ENCODE peak calls at places on chromosomes 5 and 9, in four cellular contexts. One of them, this sample, is unnamed.
A peak's percentile ranks its signal among the peaks of the same experiment; 100 is the strongest.

GRCh38 chr5:130836729-130837660 is 328.1 kb downstream of the HINT1 start:
- DNase-seq in A549: peak; percentile 9
- DNase-seq in PC-9: no peak
- DNase-seq in kidney epithelial cell: no peak
- DNase-seq in this sample: peak; percentile 1

GRCh38 chr9:99459923-99460322 is 237.8 kb downstream of the SEC61B start:
- DNase-seq in A549: no peak
- DNase-seq in kidney epithelial cell: no peak
- DNase-seq in PC-9: no peak
- DNase-seq in this sample: no peak

GRCh38 chr5:179409806-179410205 is 64.5 kb upstream of the ADAMTS2 start:
- DNase-seq in PC-9: no peak
- DNase-seq in kidney epithelial cell: no peak
- DNase-seq in A549: no peak
- DNase-seq in this sample: no peak

GRCh38 chr9:117002686-117003085 is 315.6 kb downstream of the TRIM32 start:
- DNase-seq in A549: no peak
- DNase-seq in kidney epithelial cell: no peak
- DNase-seq in PC-9: no peak
- DNase-seq in this sample: no peak

GRCh38 chr9:70466976-70467551 is 52.6 kb upstream of the KLF9 start:
- DNase-seq in kidney epithelial cell: peak; percentile 53
- DNase-seq in PC-9: no peak
- DNase-seq in A549: no peak
- DNase-seq in this sample: no peak

GRCh38 chr9:121620777-121621437 is 30.5 kb upstream of the DAB2IP start:
- DNase-seq in kidney epithelial cell: no peak
- DNase-seq in PC-9: no peak
- DNase-seq in A549: peak; percentile 56
- DNase-seq in this sample: no peak

GRCh38 chr5:150583541-150584225 is 56.8 kb upstream of the SYNPO start:
- DNase-seq in PC-9: no peak
- DNase-seq in kidney epithelial cell: no peak
- DNase-seq in A549: no peak
- DNase-seq in this sample: no peak

GRCh38 chr5:5422819-5423515 is 490 bp downstream of the ICE1 start:
- DNase-seq in A549: no peak
- DNase-seq in kidney epithelial cell: no peak
- DNase-seq in PC-9: no peak
- DNase-seq in this sample: no peak

GRCh38 chr5:93513298-93513697 is 67.7 kb downstream of the NR2F1-AS1 start:
- DNase-seq in kidney epithelial cell: no peak
- DNase-seq in A549: no peak
- DNase-seq in PC-9: no peak
- DNase-seq in this sample: no peak

GRCh38 chr5:66993882-66994281 is 202.7 kb downstream of the CD180 start:
- DNase-seq in PC-9: no peak
- DNase-seq in kidney epithelial cell: no peak
- DNase-seq in A549: no peak
- DNase-seq in this sample: no peak

GRCh38 chr5:125056641-125057345 is 310.4 kb upstream of the ZNF608 start:
- DNase-seq in A549: no peak
- DNase-seq in kidney epithelial cell: no peak
- DNase-seq in PC-9: no peak
- DNase-seq in this sample: no peak

GRCh38 chr9:89380437-89381307 is 62.4 kb downstream of the SECISBP2 start:
- DNase-seq in A549: no peak
- DNase-seq in PC-9: no peak
- DNase-seq in kidney epithelial cell: peak; percentile 45
- DNase-seq in this sample: no peak

GRCh38 chr5:173887610-173888472 is at the start of gene CPEB4:
- DNase-seq in A549: peak; percentile 99
- DNase-seq in PC-9: peak; percentile 96
- DNase-seq in kidney epithelial cell: peak; percentile 98
- DNase-seq in this sample: peak; percentile 99

GRCh38 chr5:168282120-168282519 is 9.3 kb upstream of the WWC1 start:
- DNase-seq in A549: peak; percentile 48
- DNase-seq in PC-9: no peak
- DNase-seq in kidney epithelial cell: no peak
- DNase-seq in this sample: no peak

GRCh38 chr9:133701321-133701980 is 36.7 kb downstream of the SARDH start:
- DNase-seq in PC-9: no peak
- DNase-seq in A549: no peak
- DNase-seq in kidney epithelial cell: no peak
- DNase-seq in this sample: no peak

GRCh38 chr5:106525438-106525837 is 1145.3 kb downstream of the EFNA5 start:
- DNase-seq in PC-9: no peak
- DNase-seq in A549: no peak
- DNase-seq in kidney epithelial cell: no peak
- DNase-seq in this sample: no peak

GRCh38 chr5:115640274-115640673 is 14.4 kb upstream of the TMED7 start:
- DNase-seq in PC-9: no peak
- DNase-seq in A549: no peak
- DNase-seq in kidney epithelial cell: no peak
- DNase-seq in this sample: no peak

GRCh38 chr5:6606884-6607558 is 25.8 kb downstream of the NSUN2 start:
- DNase-seq in A549: no peak
- DNase-seq in PC-9: no peak
- DNase-seq in kidney epithelial cell: no peak
- DNase-seq in this sample: no peak

GRCh38 chr9:35035851-35036701 is 36.3 kb downstream of the VCP start:
- DNase-seq in A549: no peak
- DNase-seq in PC-9: no peak
- DNase-seq in kidney epithelial cell: no peak
- DNase-seq in this sample: no peak

GRCh38 chr9:106980551-106981101 is 117.7 kb downstream of the ZNF462 start:
- DNase-seq in kidney epithelial cell: peak; percentile 21
- DNase-seq in PC-9: no peak
- DNase-seq in A549: no peak
- DNase-seq in this sample: no peak

DNA sequence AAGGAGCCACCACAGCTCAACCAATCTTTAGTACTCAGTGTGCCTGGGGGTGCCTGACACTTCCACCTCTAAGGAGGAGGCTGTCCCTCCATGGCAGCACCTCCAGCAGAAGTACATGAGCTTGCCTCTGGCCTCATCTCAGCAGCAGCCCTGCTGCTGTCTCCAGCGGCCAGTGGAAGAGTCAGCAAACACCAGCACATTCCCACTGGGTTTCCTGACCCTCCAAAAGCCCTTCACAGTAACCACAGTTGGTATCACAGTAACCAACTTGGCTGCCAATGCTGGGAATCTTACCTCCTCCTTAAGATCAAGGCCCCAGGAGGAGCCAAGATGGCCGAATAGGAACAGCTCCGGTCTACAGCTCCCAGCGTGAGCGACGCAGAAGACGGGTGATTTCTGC is 29.4 kb downstream of the FSTL4 start:
- DNase-seq in PC-9: no peak
- DNase-seq in A549: no peak
- DNase-seq in kidney epithelial cell: no peak
- DNase-seq in this sample: no peak
- H3K4me3 ChIP-seq in PC-9: no peak overlapping the region
- H3K4me3 ChIP-seq in A549: no peak overlapping the region
- H3K4me3 ChIP-seq in kidney epithelial cell: no peak overlapping the region
- H3K4me3 ChIP-seq in this sample: no peak overlapping the region

GRCh38 chr9:118594428-118594827 is 774.8 kb downstream of the BRINP1 start:
- DNase-seq in A549: no peak
- DNase-seq in PC-9: no peak
- DNase-seq in kidney epithelial cell: no peak
- DNase-seq in this sample: no peak

GRCh38 chr9:118596374-118597015 is 772.7 kb downstream of the BRINP1 start:
- DNase-seq in PC-9: no peak
- DNase-seq in A549: no peak
- DNase-seq in kidney epithelial cell: no peak
- DNase-seq in this sample: no peak

GRCh38 chr9:118595719-118596305 is 773.4 kb downstream of the BRINP1 start:
- DNase-seq in A549: peak; percentile 65
- DNase-seq in PC-9: no peak
- DNase-seq in kidney epithelial cell: no peak
- DNase-seq in this sample: peak; percentile 43
- TF ChIP-seq CTCF in A549: peak; percentile 67
- TF ChIP-seq CTCF in PC-9: peak; percentile 63
- TF ChIP-seq CTCF in kidney epithelial cell: peak; percentile 69
- TF ChIP-seq CTCF in this sample: peak; percentile 65

DNA sequence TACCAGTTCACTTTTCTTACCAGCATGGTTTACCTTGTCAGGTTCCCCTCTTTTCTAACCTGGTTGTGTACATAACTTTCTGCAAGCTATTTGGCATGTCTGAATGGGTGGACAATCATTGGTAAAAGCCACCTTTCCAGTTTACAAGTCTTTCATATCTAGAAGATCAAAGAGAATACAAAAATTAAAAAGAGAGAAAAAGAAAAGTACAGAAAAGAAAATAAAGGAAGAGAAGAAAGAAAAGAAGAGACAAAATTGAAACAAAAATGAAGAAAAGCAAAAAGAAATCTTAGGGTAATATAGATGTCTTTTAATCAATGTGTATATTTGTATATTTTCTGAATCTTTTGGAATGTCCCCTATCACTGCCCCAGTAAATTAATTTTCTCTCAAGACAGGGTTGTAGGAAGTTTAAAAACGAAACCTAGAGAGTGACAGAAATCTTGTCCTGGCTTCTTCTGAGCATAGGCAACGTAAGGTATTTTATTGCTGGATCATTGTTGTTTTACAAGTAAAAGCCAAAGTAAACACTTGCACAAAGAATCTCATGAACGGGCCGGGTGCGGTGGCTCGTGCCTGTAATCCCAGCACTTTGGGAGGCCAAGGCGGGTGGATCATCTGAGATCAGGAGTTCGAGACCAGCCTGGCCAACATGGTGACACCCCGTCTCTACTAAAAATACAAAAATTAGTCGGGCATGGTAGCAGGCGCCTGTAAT is 98.7 kb upstream of the IFNE start:
- DNase-seq in PC-9: no peak
- DNase-seq in A549: peak; percentile 92
- DNase-seq in kidney epithelial cell: no peak
- DNase-seq in this sample: no peak
- H3K4me3 ChIP-seq in PC-9: no peak overlapping the region
- H3K4me3 ChIP-seq in A549: peak overlapping the region; percentile 16
- H3K4me3 ChIP-seq in kidney epithelial cell: no peak overlapping the region
- H3K4me3 ChIP-seq in this sample: no peak overlapping the region

GRCh38 chr5:57650360-57651069 is 167.9 kb upstream of the ACTBL2 start:
- DNase-seq in PC-9: no peak
- DNase-seq in kidney epithelial cell: peak; percentile 25
- DNase-seq in A549: peak; percentile 61
- DNase-seq in this sample: no peak
- TF ChIP-seq CTCF in PC-9: peak; percentile 59
- TF ChIP-seq CTCF in kidney epithelial cell: peak; percentile 66
- TF ChIP-seq CTCF in A549: peak; percentile 50
- TF ChIP-seq CTCF in this sample: peak; percentile 63

DNA sequence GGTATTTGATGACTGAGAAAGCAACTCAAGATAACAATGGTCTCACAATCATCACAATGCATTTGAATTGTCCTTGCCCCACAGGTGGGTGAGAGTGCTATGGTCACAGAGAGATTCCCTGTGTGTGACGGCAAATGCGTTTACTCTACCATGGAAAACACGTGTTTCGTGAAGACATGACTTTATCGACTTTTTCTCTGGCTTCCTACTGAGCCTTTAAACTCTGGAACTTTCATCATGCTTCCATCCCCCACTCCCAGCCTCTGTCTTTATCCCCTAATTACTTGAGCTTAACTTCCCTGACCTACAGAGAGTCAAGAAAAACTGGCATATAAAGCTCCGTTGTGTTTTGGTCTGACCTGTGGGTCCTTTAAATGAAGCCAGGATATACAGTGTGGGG is 414.1 kb upstream of the CLINT1 start:
- DNase-seq in PC-9: no peak
- DNase-seq in A549: no peak
- DNase-seq in kidney epithelial cell: no peak
- DNase-seq in this sample: no peak
- H3K4me3 ChIP-seq in PC-9: no peak overlapping the region
- H3K4me3 ChIP-seq in A549: no peak overlapping the region
- H3K4me3 ChIP-seq in kidney epithelial cell: no peak overlapping the region
- H3K4me3 ChIP-seq in this sample: no peak overlapping the region

DNA sequence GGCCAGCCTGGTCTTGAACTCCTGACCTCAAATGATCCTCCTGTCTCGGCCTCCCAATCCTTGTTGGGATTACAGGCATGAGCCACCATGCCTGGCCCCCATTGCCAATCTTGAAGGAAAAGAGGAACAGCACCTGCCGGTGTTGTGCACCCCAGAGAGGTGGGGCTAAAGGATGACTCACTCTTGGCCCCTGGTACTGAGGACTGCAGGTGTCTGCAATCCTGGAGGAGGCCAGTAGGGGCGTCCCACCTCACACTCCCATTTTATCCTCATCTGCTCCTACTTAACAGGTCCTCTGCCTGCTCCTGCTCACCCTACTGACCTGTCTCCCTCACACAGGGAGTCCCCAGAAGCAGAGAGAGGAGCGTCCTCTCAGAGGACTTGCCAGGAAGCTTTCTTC is 390.4 kb downstream of the ARHGEF28 start:
- DNase-seq in PC-9: no peak
- DNase-seq in A549: peak; percentile 27
- DNase-seq in kidney epithelial cell: no peak
- DNase-seq in this sample: no peak
- TF ChIP-seq CTCF in PC-9: peak; percentile 40
- TF ChIP-seq CTCF in A549: no peak
- TF ChIP-seq CTCF in kidney epithelial cell: peak; percentile 13
- TF ChIP-seq CTCF in this sample: peak; percentile 4

GRCh38 chr9:137071282-137071681 is 925 bp upstream of the SAPCD2 start:
- DNase-seq in PC-9: peak; percentile 32
- DNase-seq in kidney epithelial cell: no peak
- DNase-seq in A549: no peak
- DNase-seq in this sample: no peak
- H3K4me3 ChIP-seq in PC-9: peak overlapping the region; percentile 67
- H3K4me3 ChIP-seq in kidney epithelial cell: no peak overlapping the region
- H3K4me3 ChIP-seq in A549: no peak overlapping the region
- H3K4me3 ChIP-seq in this sample: no peak overlapping the region